ENCODE peak calls at places on chromosomes 2 and 18, in seven cellular contexts. G is NCI-H526, B is fibroblast of the aortic adventitia, Y is BJ, Z is A549, M is omental fat pad, E is endothelial cell. N is an unnamed sample.

GRCh38 chr18:49613141-49613641 is 51.3 kb downstream of the LIPG start:
- DNase-seq in Z (no peak), Y (no peak), E (no peak), B (no peak), G (peak), M (no peak), N (no peak)

GRCh38 chr2:134246154-134246874 is 7.6 kb upstream of the MGAT5 start:
- DNase-seq in G (no peak), Z (no peak), E (no peak), B (no peak), M (no peak), Y (no peak), N (no peak)

GRCh38 chr2:98088261-98088660 is 1.3 kb downstream of the VWA3B start:
- DNase-seq in E (no peak), Y (no peak), B (no peak), Z (no peak), M (no peak), G (no peak), N (no peak)

GRCh38 chr2:210063306-210063705 is 60.9 kb downstream of the RPE start:
- DNase-seq in Z (no peak), G (no peak), Y (no peak), E (no peak), M (no peak), B (no peak), N (no peak)

GRCh38 chr2:239953418-239954061 is 71.6 kb downstream of the NDUFA10 start:
- DNase-seq in E (no peak), G (no peak), Z (no peak), M (no peak), Y (no peak), B (peak), N (no peak)

GRCh38 chr18:7390731-7391492 is 160.0 kb downstream of the LRRC30 start:
- DNase-seq in Z (no peak), G (no peak), M (no peak), E (no peak), B (no peak), Y (no peak), N (no peak)

GRCh38 chr2:192035731-192036442 is 158.8 kb downstream of the TMEFF2 start:
- DNase-seq in M (no peak), Z (no peak), E (no peak), Y (peak), B (peak), G (no peak), N (no peak)

GRCh38 chr2:209445485-209445884 is 21.6 kb downstream of the MAP2 start:
- DNase-seq in Y (no peak), Z (no peak), M (no peak), B (no peak), E (no peak), G (no peak), N (no peak)

GRCh38 chr18:23689616-23690504 is 607 bp downstream of the LAMA3 start:
- DNase-seq in E (peak), Z (peak), G (no peak), Y (no peak), B (no peak), M (no peak), N (no peak)

GRCh38 chr18:45384137-45384998 is 230.9 kb upstream of the SLC14A2 start:
- DNase-seq in G (no peak), M (peak), Z (peak), E (peak), Y (no peak), B (peak), N (peak)

GRCh38 chr2:64062840-64063239 is 43.6 kb upstream of the VPS54 start:
- DNase-seq in Y (no peak), E (no peak), M (no peak), G (peak), Z (no peak), B (peak), N (no peak)